ENCODE peak calls at places on chromosomes 5 and 9, in seven cellular contexts. T, I, Z, R, H, B and P are unnamed samples.

GRCh38 chr9:108476574-108476973 is 379.2 kb downstream of the ACTL7B start:
- DNase-seq in T (no peak), I (no peak), Z (peak; percentile 43), R (no peak), H (no peak), B (no peak), P (no peak)

GRCh38 chr5:39164016-39164415 is 55.3 kb downstream of the FYB1 start:
- DNase-seq in T (peak; percentile 58), I (no peak), Z (no peak), R (peak; percentile 50), H (no peak), B (no peak), P (no peak)

GRCh38 chr5:1344975-1345838 is at the start of gene CLPTM1L:
- DNase-seq in T (peak; percentile 85), I (peak; percentile 39), Z (peak; percentile 84), R (peak; percentile 92), H (peak; percentile 61), B (peak; percentile 78), P (peak; percentile 43)

GRCh38 chr5:109388407-109388806 is 21.4 kb downstream of the PJA2 start:
- DNase-seq in T (no peak), I (no peak), Z (peak; percentile 48), R (no peak), H (no peak), B (no peak), P (no peak)

GRCh38 chr9:21684831-21685362 is 117.5 kb upstream of the MTAP start:
- DNase-seq in T (no peak), I (no peak), Z (peak; percentile 43), R (no peak), H (peak; percentile 99), B (peak; percentile 77), P (peak; percentile 100)

GRCh38 chr5:56335212-56335611 is 102.1 kb upstream of the ANKRD55 start:
- DNase-seq in T (no peak), I (no peak), Z (no peak), R (no peak), H (no peak), B (no peak), P (no peak)

GRCh38 chr5:83911367-83911919 is 190.8 kb upstream of the HAPLN1 start:
- DNase-seq in T (no peak), I (no peak), Z (no peak), R (no peak), H (no peak), B (no peak), P (no peak)

GRCh38 chr5:1247811-1248210 is 22.6 kb downstream of the SLC6A18 start:
- DNase-seq in T (no peak), I (no peak), Z (no peak), R (no peak), H (no peak), B (no peak), P (no peak)

GRCh38 chr5:132500931-132501628 is 10.5 kb upstream of the IRF1 start:
- DNase-seq in T (peak; percentile 77), I (no peak), Z (peak; percentile 61), R (peak; percentile 74), H (no peak), B (no peak), P (no peak)

GRCh38 chr9:91425270-91425669 is 1.6 kb upstream of the NFIL3 start:
- DNase-seq in T (no peak), I (no peak), Z (no peak), R (no peak), H (no peak), B (no peak), P (no peak)

GRCh38 chr9:23812673-23813072 is 13.4 kb downstream of the ELAVL2 start:
- DNase-seq in T (no peak), I (no peak), Z (no peak), R (no peak), H (no peak), B (no peak), P (no peak)

GRCh38 chr9:23819403-23819802 is 6.6 kb downstream of the ELAVL2 start:
- DNase-seq in T (no peak), I (no peak), Z (no peak), R (no peak), H (no peak), B (no peak), P (no peak)

GRCh38 chr9:23811633-23812032 is 14.4 kb downstream of the ELAVL2 start:
- DNase-seq in T (no peak), I (no peak), Z (no peak), R (no peak), H (no peak), B (no peak), P (no peak)

DNA sequence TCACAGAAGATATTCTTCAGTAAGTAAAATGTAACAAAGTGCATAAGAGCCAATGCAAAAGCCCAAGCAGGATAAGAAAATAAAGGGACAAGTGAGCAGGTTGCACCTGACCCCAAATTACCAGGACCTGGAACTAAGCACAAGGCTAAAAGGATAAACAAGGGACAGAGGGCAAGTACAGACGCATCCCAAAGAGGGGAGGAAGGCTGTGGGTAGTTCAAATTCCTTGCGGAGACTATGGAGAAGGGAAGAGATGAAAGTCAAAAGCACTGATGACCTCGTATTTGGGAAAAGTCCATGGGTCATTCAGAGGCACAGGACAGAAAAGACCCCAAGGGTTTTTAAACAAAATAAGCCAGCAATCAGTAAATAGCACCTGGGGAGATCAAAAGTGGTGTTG is 11.8 kb downstream of the ELAVL2 start:
- DNase-seq in T (no peak), I (no peak), Z (no peak), R (no peak), H (no peak), B (no peak), P (no peak)
- H3K27ac ChIP-seq in T (no peak overlapping the region), I (no peak overlapping the region), Z (no peak overlapping the region), R (no peak overlapping the region), H (no peak overlapping the region), B (no peak overlapping the region), P (no peak overlapping the region)

GRCh38 chr9:14372437-14373318 is 58.7 kb upstream of the NFIB start:
- DNase-seq in T (no peak), I (peak; percentile 29), Z (peak; percentile 81), R (no peak), H (peak; percentile 4), B (peak; percentile 67), P (no peak)
- H3K27ac ChIP-seq in T (no peak overlapping the region), I (no peak overlapping the region), Z (peak overlapping the region; percentile 23), R (no peak overlapping the region), H (no peak overlapping the region), B (no peak overlapping the region), P (peak overlapping the region; percentile 44)

DNA sequence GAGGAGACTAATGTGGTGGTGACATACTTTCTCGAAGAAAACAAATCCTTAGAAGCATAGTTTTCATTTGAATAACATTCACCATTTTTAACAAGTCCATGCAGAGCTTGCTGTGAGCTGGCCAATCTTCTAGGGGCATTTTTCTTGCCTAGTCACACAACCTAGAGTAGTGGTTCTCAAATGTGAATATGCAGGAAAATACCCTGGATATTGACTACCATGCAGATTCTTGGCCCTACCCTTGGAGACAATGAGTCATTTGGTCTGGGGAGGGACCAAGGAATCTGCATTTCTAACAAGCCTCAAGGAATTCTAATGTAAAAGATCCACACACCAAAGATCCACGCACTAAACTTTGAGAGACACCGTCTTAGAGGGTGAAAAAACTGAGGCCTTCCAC is 23.5 kb downstream of the GDNF start:
- DNase-seq in T (no peak), I (no peak), Z (no peak), R (no peak), H (no peak), B (no peak), P (no peak)
- H3K27ac ChIP-seq in T (no peak overlapping the region), I (no peak overlapping the region), Z (no peak overlapping the region), R (no peak overlapping the region), H (no peak overlapping the region), B (no peak overlapping the region), P (no peak overlapping the region)

GRCh38 chr9:37336150-37336549 is 86.3 kb upstream of the GRHPR start:
- DNase-seq in T (no peak), I (no peak), Z (no peak), R (no peak), H (no peak), B (no peak), P (no peak)

GRCh38 chr9:37337301-37337905 is 85.1 kb upstream of the GRHPR start:
- DNase-seq in T (no peak), I (no peak), Z (no peak), R (no peak), H (no peak), B (no peak), P (no peak)

GRCh38 chr9:37340961-37341360 is 81.5 kb upstream of the GRHPR start:
- DNase-seq in T (no peak), I (no peak), Z (no peak), R (no peak), H (no peak), B (no peak), P (no peak)

GRCh38 chr9:37339945-37340344 is 82.6 kb upstream of the GRHPR start:
- DNase-seq in T (no peak), I (no peak), Z (no peak), R (no peak), H (no peak), B (no peak), P (no peak)

GRCh38 chr9:37338218-37338617 is 84.3 kb upstream of the GRHPR start:
- DNase-seq in T (no peak), I (no peak), Z (no peak), R (no peak), H (no peak), B (no peak), P (no peak)
- H3K27ac ChIP-seq in T (no peak overlapping the region), I (no peak overlapping the region), Z (no peak overlapping the region), R (no peak overlapping the region), H (no peak overlapping the region), B (no peak overlapping the region), P (no peak overlapping the region)

DNA sequence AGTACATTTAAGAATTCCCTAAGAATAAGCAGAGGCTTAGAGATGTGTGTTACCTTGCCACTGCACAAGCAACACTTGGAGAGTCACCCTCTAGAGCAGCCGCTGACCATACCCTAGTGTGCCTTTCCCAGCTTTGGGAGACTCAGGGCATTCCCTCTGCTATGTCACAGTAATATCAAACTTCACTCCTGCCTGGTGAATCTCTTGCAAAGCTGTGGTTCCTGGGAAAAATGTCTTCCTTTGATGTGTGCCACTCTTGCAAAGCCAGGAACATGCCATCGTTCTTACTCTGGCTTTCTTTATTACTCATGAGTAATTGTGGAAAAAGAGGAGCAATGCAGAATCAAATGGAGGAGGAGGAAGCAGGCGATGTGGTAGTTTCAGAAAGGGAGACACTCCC is 173.2 kb downstream of the CCDC192 start:
- DNase-seq in T (no peak), I (no peak), Z (no peak), R (no peak), H (peak; percentile 61), B (no peak), P (no peak)
- H3K27ac ChIP-seq in T (no peak overlapping the region), I (no peak overlapping the region), Z (no peak overlapping the region), R (no peak overlapping the region), H (peak overlapping the region; percentile 0), B (peak overlapping the region; percentile 23), P (no peak overlapping the region)

GRCh38 chr5:140219068-140219971 is 44.3 kb downstream of the CYSTM1 start:
- DNase-seq in T (no peak), I (no peak), Z (no peak), R (no peak), H (no peak), B (no peak), P (no peak)

GRCh38 chr5:140217299-140218026 is 42.5 kb downstream of the CYSTM1 start:
- DNase-seq in T (no peak), I (no peak), Z (no peak), R (no peak), H (no peak), B (no peak), P (no peak)

GRCh38 chr5:140214831-140215230 is 39.8 kb downstream of the CYSTM1 start:
- DNase-seq in T (no peak), I (peak; percentile 67), Z (peak; percentile 23), R (no peak), H (no peak), B (peak; percentile 73), P (no peak)

GRCh38 chr5:140213370-140213983 is 38.5 kb downstream of the CYSTM1 start:
- DNase-seq in T (no peak), I (no peak), Z (no peak), R (no peak), H (no peak), B (no peak), P (no peak)

GRCh38 chr5:140216468-140217074 is 41.6 kb downstream of the CYSTM1 start:
- DNase-seq in T (no peak), I (no peak), Z (no peak), R (no peak), H (no peak), B (no peak), P (no peak)
- H3K27ac ChIP-seq in T (no peak overlapping the region), I (no peak overlapping the region), Z (no peak overlapping the region), R (no peak overlapping the region), H (no peak overlapping the region), B (no peak overlapping the region), P (no peak overlapping the region)